ENCODE peak calls at places on chromosome 21, in six cellular contexts. One of them, this sample, is unnamed. For H3K4me1, the result is how much of the 10 kb centered on the place peaks cover.

GRCh38 chr21:44871576-44872265 is 1.8 kb downstream of the PTTG1IP start:
- DNase-seq in heart right ventricle: peak
- DNase-seq in Panc1: no peak
- DNase-seq in cardiac muscle cell: peak
- DNase-seq in CD4-positive, CD25-positive, alpha-beta regulatory T cell: no peak
- DNase-seq in tibial artery: peak
- DNase-seq in this sample: peak

GRCh38 chr21:26925122-26925521 is 41.8 kb downstream of the ADAMTS5 start:
- DNase-seq in heart right ventricle: no peak
- DNase-seq in Panc1: no peak
- DNase-seq in cardiac muscle cell: no peak
- DNase-seq in CD4-positive, CD25-positive, alpha-beta regulatory T cell: no peak
- DNase-seq in tibial artery: no peak
- DNase-seq in this sample: no peak

GRCh38 chr21:39055167-39055767 is 128.0 kb downstream of the PSMG1 start:
- DNase-seq in heart right ventricle: no peak
- DNase-seq in Panc1: no peak
- DNase-seq in cardiac muscle cell: no peak
- DNase-seq in CD4-positive, CD25-positive, alpha-beta regulatory T cell: no peak
- DNase-seq in tibial artery: no peak
- DNase-seq in this sample: no peak

GRCh38 chr21:32190491-32191144 is 88.2 kb downstream of the MIS18A start:
- DNase-seq in heart right ventricle: no peak
- DNase-seq in Panc1: no peak
- DNase-seq in cardiac muscle cell: no peak
- DNase-seq in CD4-positive, CD25-positive, alpha-beta regulatory T cell: no peak
- DNase-seq in tibial artery: no peak
- DNase-seq in this sample: no peak

GRCh38 chr21:25094695-25095094 is 512.6 kb downstream of the MRPL39 start:
- DNase-seq in heart right ventricle: no peak
- DNase-seq in Panc1: no peak
- DNase-seq in cardiac muscle cell: no peak
- DNase-seq in CD4-positive, CD25-positive, alpha-beta regulatory T cell: no peak
- DNase-seq in tibial artery: no peak
- DNase-seq in this sample: no peak

GRCh38 chr21:37244506-37245083 is 22.5 kb downstream of the VPS26C start:
- DNase-seq in heart right ventricle: no peak
- DNase-seq in Panc1: no peak
- DNase-seq in cardiac muscle cell: no peak
- DNase-seq in CD4-positive, CD25-positive, alpha-beta regulatory T cell: no peak
- DNase-seq in tibial artery: no peak
- DNase-seq in this sample: no peak

GRCh38 chr21:15731243-15731613 is 1.4 kb downstream of the USP25 start:
- DNase-seq in heart right ventricle: no peak
- DNase-seq in Panc1: no peak
- DNase-seq in cardiac muscle cell: no peak
- DNase-seq in CD4-positive, CD25-positive, alpha-beta regulatory T cell: no peak
- DNase-seq in tibial artery: no peak
- DNase-seq in this sample: no peak

GRCh38 chr21:15015622-15016471 is 49.0 kb downstream of the NRIP1 start:
- DNase-seq in heart right ventricle: no peak
- DNase-seq in Panc1: no peak
- DNase-seq in cardiac muscle cell: no peak
- DNase-seq in CD4-positive, CD25-positive, alpha-beta regulatory T cell: no peak
- DNase-seq in tibial artery: no peak
- DNase-seq in this sample: peak

GRCh38 chr21:36297938-36298572 is 21.9 kb upstream of the MORC3 start:
- DNase-seq in heart right ventricle: no peak
- DNase-seq in Panc1: no peak
- DNase-seq in cardiac muscle cell: no peak
- DNase-seq in CD4-positive, CD25-positive, alpha-beta regulatory T cell: peak
- DNase-seq in tibial artery: peak
- DNase-seq in this sample: no peak

GRCh38 chr21:32137266-32137665 is 141.6 kb downstream of the MIS18A start:
- DNase-seq in heart right ventricle: no peak
- DNase-seq in Panc1: no peak
- DNase-seq in cardiac muscle cell: no peak
- DNase-seq in CD4-positive, CD25-positive, alpha-beta regulatory T cell: no peak
- DNase-seq in tibial artery: no peak
- DNase-seq in this sample: no peak

GRCh38 chr21:32908529-32908928 is 117.2 kb upstream of the OLIG2 start:
- DNase-seq in heart right ventricle: no peak
- DNase-seq in Panc1: no peak
- DNase-seq in cardiac muscle cell: no peak
- DNase-seq in CD4-positive, CD25-positive, alpha-beta regulatory T cell: no peak
- DNase-seq in tibial artery: no peak
- DNase-seq in this sample: no peak

GRCh38 chr21:36388835-36389234 is 3.6 kb downstream of the CHAF1B start:
- DNase-seq in heart right ventricle: no peak
- DNase-seq in Panc1: no peak
- DNase-seq in cardiac muscle cell: no peak
- DNase-seq in CD4-positive, CD25-positive, alpha-beta regulatory T cell: no peak
- DNase-seq in tibial artery: no peak
- DNase-seq in this sample: no peak

GRCh38 chr21:37751268-37751975 is 164.8 kb downstream of the KCNJ6 start:
- DNase-seq in heart right ventricle: no peak
- DNase-seq in Panc1: no peak
- DNase-seq in cardiac muscle cell: peak
- DNase-seq in CD4-positive, CD25-positive, alpha-beta regulatory T cell: no peak
- DNase-seq in tibial artery: no peak
- DNase-seq in this sample: no peak

GRCh38 chr21:38377165-38378093 is 120.6 kb downstream of the KCNJ15 start:
- DNase-seq in heart right ventricle: no peak
- DNase-seq in Panc1: no peak
- DNase-seq in cardiac muscle cell: no peak
- DNase-seq in CD4-positive, CD25-positive, alpha-beta regulatory T cell: no peak
- DNase-seq in tibial artery: no peak
- DNase-seq in this sample: no peak

GRCh38 chr21:38299651-38300050 is 42.9 kb downstream of the KCNJ15 start:
- DNase-seq in heart right ventricle: no peak
- DNase-seq in Panc1: no peak
- DNase-seq in cardiac muscle cell: no peak
- DNase-seq in CD4-positive, CD25-positive, alpha-beta regulatory T cell: no peak
- DNase-seq in tibial artery: no peak
- DNase-seq in this sample: no peak

GRCh38 chr21:29217818-29218252 is 80.9 kb upstream of the BACH1 start:
- DNase-seq in heart right ventricle: no peak
- DNase-seq in Panc1: peak
- DNase-seq in cardiac muscle cell: no peak
- DNase-seq in CD4-positive, CD25-positive, alpha-beta regulatory T cell: no peak
- DNase-seq in tibial artery: no peak
- DNase-seq in this sample: peak

GRCh38 chr21:38869196-38869595 is 63.5 kb downstream of the ETS2 start:
- DNase-seq in heart right ventricle: no peak
- DNase-seq in Panc1: no peak
- DNase-seq in cardiac muscle cell: no peak
- DNase-seq in CD4-positive, CD25-positive, alpha-beta regulatory T cell: no peak
- DNase-seq in tibial artery: no peak
- DNase-seq in this sample: no peak

GRCh38 chr21:30962013-30962412 is 76.3 kb downstream of the KRTAP19-8 start:
- DNase-seq in heart right ventricle: no peak
- DNase-seq in Panc1: no peak
- DNase-seq in cardiac muscle cell: no peak
- DNase-seq in CD4-positive, CD25-positive, alpha-beta regulatory T cell: no peak
- DNase-seq in tibial artery: no peak
- DNase-seq in this sample: no peak

GRCh38 chr21:16117851-16118592 is 388.2 kb downstream of the USP25 start:
- DNase-seq in heart right ventricle: no peak
- DNase-seq in Panc1: no peak
- DNase-seq in cardiac muscle cell: no peak
- DNase-seq in CD4-positive, CD25-positive, alpha-beta regulatory T cell: no peak
- DNase-seq in tibial artery: no peak
- DNase-seq in this sample: no peak

GRCh38 chr21:28084951-28085350 is 907.7 kb downstream of the LTN1 start:
- DNase-seq in heart right ventricle: no peak
- DNase-seq in Panc1: no peak
- DNase-seq in cardiac muscle cell: no peak
- DNase-seq in CD4-positive, CD25-positive, alpha-beta regulatory T cell: no peak
- DNase-seq in tibial artery: no peak
- DNase-seq in this sample: no peak

GRCh38 chr21:28091500-28091899 is 901.2 kb downstream of the LTN1 start:
- DNase-seq in heart right ventricle: no peak
- DNase-seq in Panc1: no peak
- DNase-seq in cardiac muscle cell: no peak
- DNase-seq in CD4-positive, CD25-positive, alpha-beta regulatory T cell: no peak
- DNase-seq in tibial artery: no peak
- DNase-seq in this sample: no peak

GRCh38 chr21:28090546-28090945 is 902.1 kb downstream of the LTN1 start:
- DNase-seq in heart right ventricle: no peak
- DNase-seq in Panc1: no peak
- DNase-seq in cardiac muscle cell: no peak
- DNase-seq in CD4-positive, CD25-positive, alpha-beta regulatory T cell: no peak
- DNase-seq in tibial artery: no peak
- DNase-seq in this sample: no peak

GRCh38 chr21:28086861-28087581 is 905.7 kb downstream of the LTN1 start:
- DNase-seq in heart right ventricle: no peak
- DNase-seq in Panc1: no peak
- DNase-seq in cardiac muscle cell: no peak
- DNase-seq in CD4-positive, CD25-positive, alpha-beta regulatory T cell: no peak
- DNase-seq in tibial artery: no peak
- DNase-seq in this sample: no peak

GRCh38 chr21:28089599-28090421 is 902.9 kb downstream of the LTN1 start:
- DNase-seq in heart right ventricle: peak
- DNase-seq in Panc1: no peak
- DNase-seq in cardiac muscle cell: no peak
- DNase-seq in CD4-positive, CD25-positive, alpha-beta regulatory T cell: no peak
- DNase-seq in tibial artery: no peak
- DNase-seq in this sample: no peak
- H3K4me3 ChIP-seq in heart right ventricle: peak
- H3K4me3 ChIP-seq in Panc1: no peak
- H3K4me3 ChIP-seq in cardiac muscle cell: peak
- H3K4me3 ChIP-seq in CD4-positive, CD25-positive, alpha-beta regulatory T cell: no peak
- H3K4me3 ChIP-seq in tibial artery: no peak
- H3K4me3 ChIP-seq in this sample: no peak

GRCh38 chr21:42245348-42246185 is 26.6 kb downstream of the ABCG1 start:
- DNase-seq in heart right ventricle: no peak
- DNase-seq in Panc1: no peak
- DNase-seq in cardiac muscle cell: peak
- DNase-seq in CD4-positive, CD25-positive, alpha-beta regulatory T cell: no peak
- DNase-seq in tibial artery: no peak
- DNase-seq in this sample: no peak
- H3K4me1 ChIP-seq in heart right ventricle: under half
- H3K4me1 ChIP-seq in Panc1: under half
- H3K4me1 ChIP-seq in cardiac muscle cell: under half
- H3K4me1 ChIP-seq in CD4-positive, CD25-positive, alpha-beta regulatory T cell: under half
- H3K4me1 ChIP-seq in tibial artery: under half
- H3K4me1 ChIP-seq in this sample: under half

DNA sequence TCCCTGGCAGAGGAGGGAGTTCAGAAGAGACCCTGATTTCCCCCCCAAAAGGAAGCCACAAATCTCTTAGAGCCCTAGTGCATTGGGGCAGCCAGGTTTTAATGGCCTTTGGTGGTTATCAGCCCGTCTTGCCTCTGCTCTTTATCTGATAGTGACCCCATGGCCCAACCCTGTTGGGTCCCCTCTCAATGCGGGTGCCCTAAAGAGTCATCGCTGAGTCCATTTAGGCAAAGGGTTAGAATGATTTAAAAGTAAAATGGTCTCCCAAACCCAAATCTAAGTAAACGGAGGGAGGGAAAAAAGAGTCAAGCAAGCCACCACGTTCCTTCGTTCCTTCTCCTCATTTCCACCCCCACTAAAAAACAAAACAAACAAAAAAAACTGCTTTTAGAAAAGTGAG is 164.0 kb downstream of the RUNX1 start:
- DNase-seq in heart right ventricle: no peak
- DNase-seq in Panc1: no peak
- DNase-seq in cardiac muscle cell: no peak
- DNase-seq in CD4-positive, CD25-positive, alpha-beta regulatory T cell: no peak
- DNase-seq in tibial artery: no peak
- DNase-seq in this sample: peak
- H3K4me3 ChIP-seq in heart right ventricle: peak
- H3K4me3 ChIP-seq in Panc1: peak
- H3K4me3 ChIP-seq in cardiac muscle cell: no peak
- H3K4me3 ChIP-seq in CD4-positive, CD25-positive, alpha-beta regulatory T cell: peak
- H3K4me3 ChIP-seq in tibial artery: peak
- H3K4me3 ChIP-seq in this sample: peak

DNA sequence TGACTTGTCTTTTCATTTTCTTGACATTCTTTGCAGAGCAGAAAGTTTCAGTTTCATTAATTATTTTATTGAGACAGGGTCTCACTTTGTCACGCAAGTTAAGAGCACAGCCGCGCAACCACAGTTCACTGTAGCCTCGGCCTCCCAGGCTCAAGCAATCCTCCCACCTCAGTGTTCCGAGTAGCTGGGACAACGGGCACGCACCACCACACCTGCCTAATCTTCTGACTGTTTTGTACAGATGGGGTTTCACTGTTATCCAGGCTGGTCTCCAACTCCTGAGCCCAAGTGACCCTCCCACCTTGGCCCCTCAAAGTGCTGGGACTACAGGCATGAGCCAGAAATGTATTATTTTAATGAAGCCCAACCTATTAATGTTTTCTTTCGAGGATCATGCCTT is 3.0 kb upstream of the SPATC1L start:
- DNase-seq in heart right ventricle: no peak
- DNase-seq in Panc1: no peak
- DNase-seq in cardiac muscle cell: no peak
- DNase-seq in CD4-positive, CD25-positive, alpha-beta regulatory T cell: no peak
- DNase-seq in tibial artery: no peak
- DNase-seq in this sample: no peak
- H3K4me1 ChIP-seq in heart right ventricle: under half
- H3K4me1 ChIP-seq in Panc1: under half
- H3K4me1 ChIP-seq in cardiac muscle cell: under half
- H3K4me1 ChIP-seq in CD4-positive, CD25-positive, alpha-beta regulatory T cell: under half
- H3K4me1 ChIP-seq in tibial artery: under half
- H3K4me1 ChIP-seq in this sample: under half

DNA sequence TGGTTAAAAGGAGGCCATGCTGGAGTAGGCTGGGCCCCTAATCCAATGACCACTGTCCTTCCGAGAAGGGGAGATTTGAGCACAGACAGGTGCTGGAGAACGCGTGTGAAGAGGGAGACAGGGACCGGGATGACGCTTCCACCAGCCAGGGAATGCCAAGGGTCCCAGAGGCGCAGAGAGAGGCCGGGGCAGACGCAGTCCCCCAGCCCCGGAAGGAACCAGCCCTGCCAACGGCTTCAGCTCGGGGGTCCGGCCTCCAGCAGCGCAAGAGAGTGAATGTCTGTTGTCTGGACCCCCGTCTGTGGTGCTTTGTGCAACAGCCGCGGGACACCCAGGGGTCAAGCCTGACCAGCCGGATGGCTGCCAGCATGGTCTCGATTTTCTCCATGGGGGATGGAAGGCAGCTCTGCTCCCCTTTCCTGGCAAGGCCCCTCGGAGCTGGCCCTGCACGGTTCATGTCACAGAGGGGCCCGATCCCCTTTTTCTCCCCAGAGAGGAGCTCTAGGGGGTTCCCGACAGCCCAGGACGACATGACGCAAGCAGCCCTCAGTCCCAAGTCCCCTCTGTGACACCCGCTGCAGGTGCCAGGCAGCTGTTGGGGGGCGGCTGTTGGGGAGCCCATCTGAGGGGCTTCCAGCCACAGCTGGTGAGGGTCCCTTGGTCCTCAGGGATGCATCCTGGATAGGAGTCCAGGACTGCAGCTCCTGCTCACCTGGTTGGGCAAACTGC is 73.5 kb downstream of the SIK1 start:
- DNase-seq in heart right ventricle: peak
- DNase-seq in Panc1: no peak
- DNase-seq in cardiac muscle cell: no peak
- DNase-seq in CD4-positive, CD25-positive, alpha-beta regulatory T cell: no peak
- DNase-seq in tibial artery: no peak
- DNase-seq in this sample: no peak
- H3K4me3 ChIP-seq in heart right ventricle: no peak
- H3K4me3 ChIP-seq in Panc1: no peak
- H3K4me3 ChIP-seq in cardiac muscle cell: no peak
- H3K4me3 ChIP-seq in CD4-positive, CD25-positive, alpha-beta regulatory T cell: no peak
- H3K4me3 ChIP-seq in tibial artery: no peak
- H3K4me3 ChIP-seq in this sample: no peak

This sample was measured in SJSA1.